ENCODE peak calls at places on chromosomes 2 and 18, in four cellular contexts. One of them, this sample, is unnamed. For H3K36me3, the result is how much of the 10 kb centered on the place peaks cover.

GRCh38 chr2:205911306-205911705 is 174.7 kb downstream of the INO80D start:
- DNase-seq in hepatocyte: no peak
- DNase-seq in left ventricle myocardium inferior: no peak
- DNase-seq in sigmoid colon: no peak
- DNase-seq in this sample: no peak

GRCh38 chr2:172558372-172558771 is 2.5 kb downstream of the PDK1 start:
- DNase-seq in hepatocyte: no peak
- DNase-seq in left ventricle myocardium inferior: no peak
- DNase-seq in sigmoid colon: no peak
- DNase-seq in this sample: no peak

GRCh38 chr18:11808001-11808855 is 43.0 kb upstream of the CHMP1B start:
- DNase-seq in hepatocyte: peak
- DNase-seq in left ventricle myocardium inferior: no peak
- DNase-seq in sigmoid colon: no peak
- DNase-seq in this sample: no peak

GRCh38 chr2:140718999-140719398 is 1411.8 kb downstream of the LRP1B start:
- DNase-seq in hepatocyte: no peak
- DNase-seq in left ventricle myocardium inferior: no peak
- DNase-seq in sigmoid colon: no peak
- DNase-seq in this sample: no peak

GRCh38 chr2:71784734-71785549 is 331.6 kb downstream of the DYSF start:
- DNase-seq in hepatocyte: no peak
- DNase-seq in left ventricle myocardium inferior: no peak
- DNase-seq in sigmoid colon: no peak
- DNase-seq in this sample: no peak

GRCh38 chr2:235654115-235654514 is 160.3 kb downstream of the AGAP1 start:
- DNase-seq in hepatocyte: no peak
- DNase-seq in left ventricle myocardium inferior: no peak
- DNase-seq in sigmoid colon: no peak
- DNase-seq in this sample: no peak

GRCh38 chr2:113138428-113139322 is 11.3 kb downstream of the IL1RN start:
- DNase-seq in hepatocyte: peak
- DNase-seq in left ventricle myocardium inferior: no peak
- DNase-seq in sigmoid colon: no peak
- DNase-seq in this sample: peak

GRCh38 chr2:96359310-96359709 is 23.7 kb downstream of the NCAPH start:
- DNase-seq in hepatocyte: no peak
- DNase-seq in left ventricle myocardium inferior: peak
- DNase-seq in sigmoid colon: no peak
- DNase-seq in this sample: no peak

GRCh38 chr2:141331127-141331526 is 799.7 kb downstream of the LRP1B start:
- DNase-seq in hepatocyte: no peak
- DNase-seq in left ventricle myocardium inferior: no peak
- DNase-seq in sigmoid colon: no peak
- DNase-seq in this sample: no peak

GRCh38 chr18:45890606-45891005 is 65.1 kb downstream of the SIGLEC15 start:
- DNase-seq in hepatocyte: no peak
- DNase-seq in left ventricle myocardium inferior: no peak
- DNase-seq in sigmoid colon: no peak
- DNase-seq in this sample: no peak

GRCh38 chr2:192029089-192029488 is 165.6 kb downstream of the TMEFF2 start:
- DNase-seq in hepatocyte: peak
- DNase-seq in left ventricle myocardium inferior: no peak
- DNase-seq in sigmoid colon: no peak
- DNase-seq in this sample: no peak

GRCh38 chr18:79706006-79706405 is 26.4 kb downstream of the CTDP1 start:
- DNase-seq in hepatocyte: no peak
- DNase-seq in left ventricle myocardium inferior: peak
- DNase-seq in sigmoid colon: no peak
- DNase-seq in this sample: no peak

GRCh38 chr18:2212846-2213245 is 358.5 kb downstream of the METTL4 start:
- DNase-seq in hepatocyte: no peak
- DNase-seq in left ventricle myocardium inferior: no peak
- DNase-seq in sigmoid colon: no peak
- DNase-seq in this sample: no peak

GRCh38 chr2:156300337-156300736 is 32.2 kb downstream of the NR4A2 start:
- DNase-seq in hepatocyte: peak
- DNase-seq in left ventricle myocardium inferior: no peak
- DNase-seq in sigmoid colon: no peak
- DNase-seq in this sample: no peak

GRCh38 chr2:848099-848498 is 102.5 kb upstream of the SNTG2 start:
- DNase-seq in hepatocyte: no peak
- DNase-seq in left ventricle myocardium inferior: no peak
- DNase-seq in sigmoid colon: no peak
- DNase-seq in this sample: no peak

GRCh38 chr2:205366336-205367060 is 315.8 kb upstream of the NRP2 start:
- DNase-seq in hepatocyte: no peak
- DNase-seq in left ventricle myocardium inferior: no peak
- DNase-seq in sigmoid colon: no peak
- DNase-seq in this sample: no peak

GRCh38 chr2:58891828-58892366 is 650.8 kb upstream of the FANCL start:
- DNase-seq in hepatocyte: no peak
- DNase-seq in left ventricle myocardium inferior: no peak
- DNase-seq in sigmoid colon: no peak
- DNase-seq in this sample: no peak

GRCh38 chr2:129178356-129178755 is 801.1 kb upstream of the RAB6C start:
- DNase-seq in hepatocyte: no peak
- DNase-seq in left ventricle myocardium inferior: peak
- DNase-seq in sigmoid colon: no peak
- DNase-seq in this sample: no peak

GRCh38 chr2:111162718-111163331 is 42.1 kb downstream of the BCL2L11 start:
- DNase-seq in hepatocyte: peak
- DNase-seq in left ventricle myocardium inferior: no peak
- DNase-seq in sigmoid colon: no peak
- DNase-seq in this sample: peak

GRCh38 chr2:189821953-189822748 is 37.9 kb downstream of the PMS1 start:
- DNase-seq in hepatocyte: peak
- DNase-seq in left ventricle myocardium inferior: no peak
- DNase-seq in sigmoid colon: no peak
- DNase-seq in this sample: peak

GRCh38 chr18:3914116-3914515 is 464.1 kb downstream of the TGIF1 start:
- DNase-seq in hepatocyte: no peak
- DNase-seq in left ventricle myocardium inferior: no peak
- DNase-seq in sigmoid colon: no peak
- DNase-seq in this sample: no peak

GRCh38 chr2:157927155-157927554 is 51.0 kb upstream of the ACVR1 start:
- DNase-seq in hepatocyte: no peak
- DNase-seq in left ventricle myocardium inferior: no peak
- DNase-seq in sigmoid colon: no peak
- DNase-seq in this sample: no peak

GRCh38 chr2:202037086-202037485 is 3.4 kb downstream of the FZD7 start:
- DNase-seq in hepatocyte: no peak
- DNase-seq in left ventricle myocardium inferior: no peak
- DNase-seq in sigmoid colon: peak
- DNase-seq in this sample: no peak

GRCh38 chr2:10329880-10330699 is 27.4 kb downstream of the HPCAL1 start:
- DNase-seq in hepatocyte: peak
- DNase-seq in left ventricle myocardium inferior: no peak
- DNase-seq in sigmoid colon: no peak
- DNase-seq in this sample: no peak

GRCh38 chr2:124633812-124634211 is 608.7 kb downstream of the CNTNAP5 start:
- DNase-seq in hepatocyte: no peak
- DNase-seq in left ventricle myocardium inferior: no peak
- DNase-seq in sigmoid colon: no peak
- DNase-seq in this sample: no peak

GRCh38 chr2:60531638-60532216 is 21.7 kb downstream of the BCL11A start:
- DNase-seq in hepatocyte: no peak
- DNase-seq in left ventricle myocardium inferior: no peak
- DNase-seq in sigmoid colon: peak
- DNase-seq in this sample: no peak

GRCh38 chr2:8252997-8253694 is 428.7 kb upstream of the ID2 start:
- DNase-seq in hepatocyte: no peak
- DNase-seq in left ventricle myocardium inferior: no peak
- DNase-seq in sigmoid colon: no peak
- DNase-seq in this sample: peak

GRCh38 chr2:212520340-212520739 is 18.3 kb downstream of the ERBB4 start:
- DNase-seq in hepatocyte: no peak
- DNase-seq in left ventricle myocardium inferior: no peak
- DNase-seq in sigmoid colon: no peak
- DNase-seq in this sample: no peak
- TF ChIP-seq CTCF in hepatocyte: peak
- TF ChIP-seq CTCF in left ventricle myocardium inferior: peak
- TF ChIP-seq CTCF in sigmoid colon: no peak
- TF ChIP-seq CTCF in this sample: peak

GRCh38 chr2:162706770-162707169 is 131.8 kb downstream of the KCNH7 start:
- DNase-seq in hepatocyte: no peak
- DNase-seq in left ventricle myocardium inferior: no peak
- DNase-seq in sigmoid colon: no peak
- DNase-seq in this sample: no peak

GRCh38 chr2:162716122-162716521 is 122.4 kb downstream of the KCNH7 start:
- DNase-seq in hepatocyte: no peak
- DNase-seq in left ventricle myocardium inferior: no peak
- DNase-seq in sigmoid colon: no peak
- DNase-seq in this sample: no peak

GRCh38 chr2:162711832-162712540 is 126.6 kb downstream of the KCNH7 start:
- DNase-seq in hepatocyte: peak
- DNase-seq in left ventricle myocardium inferior: no peak
- DNase-seq in sigmoid colon: no peak
- DNase-seq in this sample: no peak

GRCh38 chr2:162710282-162710891 is 128.2 kb downstream of the KCNH7 start:
- DNase-seq in hepatocyte: peak
- DNase-seq in left ventricle myocardium inferior: no peak
- DNase-seq in sigmoid colon: no peak
- DNase-seq in this sample: no peak

DNA sequence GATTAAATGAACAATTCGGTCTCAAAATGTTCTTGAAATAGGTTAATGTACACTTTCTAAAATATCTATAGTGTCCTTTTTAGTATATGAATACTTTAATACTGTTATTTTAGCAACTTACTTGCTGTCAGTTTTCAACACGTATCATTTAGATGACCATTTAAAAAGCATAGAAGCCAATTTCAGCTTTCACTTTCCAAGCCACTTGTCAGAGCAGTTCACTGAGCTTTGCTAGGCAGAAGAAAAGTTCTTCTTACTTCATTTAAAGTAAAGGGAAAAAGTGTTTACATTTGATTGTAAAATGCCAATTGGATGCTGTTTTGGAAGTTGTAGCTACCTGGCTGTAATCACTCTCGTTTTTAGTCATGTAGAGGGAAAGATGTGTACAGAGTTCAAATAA is 126.0 kb downstream of the KCNH7 start:
- DNase-seq in hepatocyte: no peak
- DNase-seq in left ventricle myocardium inferior: no peak
- DNase-seq in sigmoid colon: no peak
- DNase-seq in this sample: no peak
- H3K4me3 ChIP-seq in hepatocyte: no peak
- H3K4me3 ChIP-seq in left ventricle myocardium inferior: no peak
- H3K4me3 ChIP-seq in sigmoid colon: no peak
- H3K4me3 ChIP-seq in this sample: no peak

DNA sequence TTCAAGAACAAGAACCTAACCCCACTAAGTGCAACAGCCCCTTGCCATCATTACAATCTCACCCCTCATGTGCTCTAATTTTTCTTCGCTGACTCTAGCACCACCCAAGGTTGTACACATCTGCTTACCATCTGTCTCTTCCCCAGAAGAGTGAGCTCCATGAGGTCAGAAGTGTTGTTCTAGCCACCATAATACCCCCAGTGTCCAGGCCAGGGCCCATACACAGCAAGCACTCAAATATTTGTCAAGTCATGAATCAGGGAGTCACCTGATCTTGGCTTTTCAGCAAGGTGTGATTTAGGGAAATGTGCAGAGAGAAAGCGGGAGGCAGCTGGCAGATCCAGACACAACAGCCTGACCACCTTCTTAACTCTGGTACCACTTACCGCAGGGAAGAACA is 5.7 kb downstream of the ERCC3 start:
- DNase-seq in hepatocyte: no peak
- DNase-seq in left ventricle myocardium inferior: no peak
- DNase-seq in sigmoid colon: no peak
- DNase-seq in this sample: no peak
- H3K36me3 ChIP-seq in hepatocyte: under half
- H3K36me3 ChIP-seq in left ventricle myocardium inferior: half or more
- H3K36me3 ChIP-seq in sigmoid colon: half or more
- H3K36me3 ChIP-seq in this sample: under half

DNA sequence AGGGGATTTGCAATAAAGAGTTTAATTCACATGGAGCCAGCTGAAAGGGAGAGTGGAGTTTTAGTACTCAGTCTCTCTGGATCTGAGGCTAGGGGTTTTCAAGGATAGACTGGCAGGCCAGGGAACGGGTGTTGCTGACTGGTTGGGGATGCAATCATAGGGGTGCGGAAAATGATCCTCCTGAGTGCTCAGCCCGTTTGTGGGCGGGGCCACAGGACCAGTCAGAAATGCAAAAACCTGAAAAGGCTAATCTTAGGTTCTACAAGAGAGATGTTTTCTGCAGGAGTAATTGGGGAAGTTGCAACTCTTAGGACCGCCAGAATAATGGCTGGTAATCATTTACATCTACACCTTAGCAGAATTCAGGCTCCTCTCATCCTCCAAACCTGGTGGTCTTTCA is 2.5 kb downstream of the NFU1 start:
- DNase-seq in hepatocyte: no peak
- DNase-seq in left ventricle myocardium inferior: no peak
- DNase-seq in sigmoid colon: no peak
- DNase-seq in this sample: no peak
- TF ChIP-seq CTCF in hepatocyte: no peak
- TF ChIP-seq CTCF in left ventricle myocardium inferior: no peak
- TF ChIP-seq CTCF in sigmoid colon: no peak
- TF ChIP-seq CTCF in this sample: no peak

GRCh38 chr18:13658444-13659204 is 67.7 kb downstream of the FAM210A start:
- DNase-seq in hepatocyte: no peak
- DNase-seq in left ventricle myocardium inferior: no peak
- DNase-seq in sigmoid colon: no peak
- DNase-seq in this sample: no peak

GRCh38 chr18:13657974-13658373 is 68.4 kb downstream of the FAM210A start:
- DNase-seq in hepatocyte: no peak
- DNase-seq in left ventricle myocardium inferior: no peak
- DNase-seq in sigmoid colon: no peak
- DNase-seq in this sample: no peak

GRCh38 chr18:13661051-13661778 is 65.1 kb downstream of the FAM210A start:
- DNase-seq in hepatocyte: no peak
- DNase-seq in left ventricle myocardium inferior: no peak
- DNase-seq in sigmoid colon: no peak
- DNase-seq in this sample: no peak

GRCh38 chr18:13661779-13662271 is 64.5 kb downstream of the FAM210A start:
- DNase-seq in hepatocyte: no peak
- DNase-seq in left ventricle myocardium inferior: no peak
- DNase-seq in sigmoid colon: no peak
- DNase-seq in this sample: no peak

DNA sequence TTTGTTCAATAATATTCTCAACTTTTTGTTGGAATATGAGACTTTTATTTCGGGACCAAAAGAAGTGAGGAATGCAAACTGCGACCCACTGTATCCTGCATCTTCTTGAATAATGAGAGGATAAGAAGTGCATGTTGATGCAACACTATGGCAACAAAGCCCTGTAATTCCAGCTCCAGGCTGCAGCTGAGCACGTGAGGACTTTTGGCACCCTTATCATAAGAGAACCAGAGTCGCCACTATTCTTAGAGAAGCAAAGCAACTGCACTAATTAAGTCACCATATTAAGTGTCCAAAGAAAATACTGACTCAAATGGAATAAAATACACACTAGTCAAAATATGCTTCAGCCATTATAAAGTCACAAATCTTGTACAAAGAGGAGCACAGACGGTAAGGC is 65.8 kb downstream of the FAM210A start:
- DNase-seq in hepatocyte: no peak
- DNase-seq in left ventricle myocardium inferior: no peak
- DNase-seq in sigmoid colon: no peak
- DNase-seq in this sample: no peak
- H3K4me3 ChIP-seq in hepatocyte: no peak
- H3K4me3 ChIP-seq in left ventricle myocardium inferior: no peak
- H3K4me3 ChIP-seq in sigmoid colon: no peak
- H3K4me3 ChIP-seq in this sample: no peak

This sample was measured in GM06990.